ENCODE peak calls at places on chromosomes 13 and 19, in seven cellular contexts. One of them, this sample, is unnamed.

GRCh38 chr13:114097893-114098688 is 34.3 kb downstream of the RASA3 start:
- DNase-seq in stomach: no peak
- DNase-seq in tibial nerve: peak
- DNase-seq in transverse colon: peak
- DNase-seq in K562: no peak
- DNase-seq in A549: no peak
- DNase-seq in ovary: peak
- DNase-seq in this sample: peak

GRCh38 chr19:47122359-47123335 is 8.0 kb upstream of the SAE1 start:
- DNase-seq in tibial nerve: no peak
- DNase-seq in ovary: no peak
- DNase-seq in A549: no peak
- DNase-seq in stomach: no peak
- DNase-seq in K562: no peak
- DNase-seq in transverse colon: no peak
- DNase-seq in this sample: no peak

GRCh38 chr13:31769581-31769980 is 30.3 kb downstream of the RXFP2 start:
- DNase-seq in stomach: no peak
- DNase-seq in A549: no peak
- DNase-seq in tibial nerve: no peak
- DNase-seq in transverse colon: no peak
- DNase-seq in K562: no peak
- DNase-seq in ovary: no peak
- DNase-seq in this sample: no peak

GRCh38 chr13:51666316-51666715 is 82.1 kb downstream of the WDFY2 start:
- DNase-seq in stomach: no peak
- DNase-seq in A549: no peak
- DNase-seq in transverse colon: no peak
- DNase-seq in tibial nerve: no peak
- DNase-seq in K562: no peak
- DNase-seq in ovary: no peak
- DNase-seq in this sample: no peak

GRCh38 chr19:3458595-3459284 is 21.6 kb downstream of the SMIM24 start:
- DNase-seq in K562: no peak
- DNase-seq in stomach: no peak
- DNase-seq in transverse colon: no peak
- DNase-seq in tibial nerve: no peak
- DNase-seq in A549: no peak
- DNase-seq in ovary: peak
- DNase-seq in this sample: no peak

GRCh38 chr13:104597554-104598240 is 1531.5 kb upstream of the SLC10A2 start:
- DNase-seq in ovary: no peak
- DNase-seq in tibial nerve: no peak
- DNase-seq in K562: no peak
- DNase-seq in transverse colon: no peak
- DNase-seq in stomach: no peak
- DNase-seq in A549: no peak
- DNase-seq in this sample: no peak

GRCh38 chr13:86757236-86757978 is 913.8 kb upstream of the SLITRK5 start:
- DNase-seq in transverse colon: no peak
- DNase-seq in A549: no peak
- DNase-seq in tibial nerve: no peak
- DNase-seq in K562: no peak
- DNase-seq in stomach: no peak
- DNase-seq in ovary: no peak
- DNase-seq in this sample: no peak

GRCh38 chr13:85728831-85729230 is 70.4 kb downstream of the SLITRK6 start:
- DNase-seq in transverse colon: no peak
- DNase-seq in tibial nerve: no peak
- DNase-seq in A549: no peak
- DNase-seq in ovary: no peak
- DNase-seq in K562: no peak
- DNase-seq in stomach: no peak
- DNase-seq in this sample: no peak

GRCh38 chr13:21825186-21825585 is 154.3 kb downstream of the FGF9 start:
- DNase-seq in transverse colon: no peak
- DNase-seq in stomach: no peak
- DNase-seq in K562: no peak
- DNase-seq in tibial nerve: no peak
- DNase-seq in ovary: no peak
- DNase-seq in A549: no peak
- DNase-seq in this sample: no peak

GRCh38 chr19:4083677-4084546 is 17.2 kb upstream of the ZBTB7A start:
- DNase-seq in A549: no peak
- DNase-seq in tibial nerve: no peak
- DNase-seq in transverse colon: peak
- DNase-seq in stomach: peak
- DNase-seq in ovary: peak
- DNase-seq in K562: no peak
- DNase-seq in this sample: no peak

GRCh38 chr19:30703645-30704044 is 331.5 kb downstream of the ZNF536 start:
- DNase-seq in transverse colon: no peak
- DNase-seq in A549: no peak
- DNase-seq in stomach: no peak
- DNase-seq in ovary: no peak
- DNase-seq in K562: no peak
- DNase-seq in tibial nerve: no peak
- DNase-seq in this sample: no peak

GRCh38 chr13:31224174-31224669 is 24.4 kb downstream of the B3GLCT start:
- DNase-seq in tibial nerve: no peak
- DNase-seq in K562: no peak
- DNase-seq in ovary: no peak
- DNase-seq in stomach: no peak
- DNase-seq in A549: no peak
- DNase-seq in transverse colon: no peak
- DNase-seq in this sample: no peak

GRCh38 chr13:71517004-71517403 is 350.0 kb downstream of the DACH1 start:
- DNase-seq in transverse colon: no peak
- DNase-seq in A549: no peak
- DNase-seq in tibial nerve: no peak
- DNase-seq in stomach: no peak
- DNase-seq in K562: no peak
- DNase-seq in ovary: no peak
- DNase-seq in this sample: no peak

GRCh38 chr13:47426126-47426849 is 529.4 kb upstream of the HTR2A start:
- DNase-seq in stomach: no peak
- DNase-seq in tibial nerve: no peak
- DNase-seq in ovary: no peak
- DNase-seq in transverse colon: peak
- DNase-seq in K562: no peak
- DNase-seq in A549: no peak
- DNase-seq in this sample: peak

GRCh38 chr13:66994498-66995365 is 235.4 kb downstream of the PCDH9 start:
- DNase-seq in transverse colon: no peak
- DNase-seq in tibial nerve: no peak
- DNase-seq in stomach: no peak
- DNase-seq in ovary: no peak
- DNase-seq in A549: no peak
- DNase-seq in K562: no peak
- DNase-seq in this sample: no peak

GRCh38 chr13:94548382-94549240 is 47.3 kb downstream of the TGDS start:
- DNase-seq in stomach: peak
- DNase-seq in ovary: peak
- DNase-seq in tibial nerve: peak
- DNase-seq in K562: no peak
- DNase-seq in transverse colon: peak
- DNase-seq in A549: peak
- DNase-seq in this sample: peak

GRCh38 chr19:15551183-15552004 is 43.1 kb downstream of the CYP4F22 start:
- DNase-seq in A549: peak
- DNase-seq in transverse colon: peak
- DNase-seq in K562: peak
- DNase-seq in tibial nerve: no peak
- DNase-seq in ovary: peak
- DNase-seq in stomach: peak
- DNase-seq in this sample: no peak

GRCh38 chr19:31085125-31085524 is 264.1 kb downstream of the TSHZ3 start:
- DNase-seq in ovary: no peak
- DNase-seq in tibial nerve: no peak
- DNase-seq in transverse colon: no peak
- DNase-seq in A549: no peak
- DNase-seq in K562: no peak
- DNase-seq in stomach: no peak
- DNase-seq in this sample: no peak

GRCh38 chr13:97280478-97280877 is 58.3 kb downstream of the MBNL2 start:
- DNase-seq in stomach: no peak
- DNase-seq in tibial nerve: no peak
- DNase-seq in A549: no peak
- DNase-seq in ovary: no peak
- DNase-seq in transverse colon: no peak
- DNase-seq in K562: no peak
- DNase-seq in this sample: no peak

GRCh38 chr19:50252111-50252886 is 48.9 kb downstream of the MYH14 start:
- DNase-seq in K562: peak
- DNase-seq in tibial nerve: no peak
- DNase-seq in ovary: no peak
- DNase-seq in stomach: no peak
- DNase-seq in transverse colon: peak
- DNase-seq in A549: no peak
- DNase-seq in this sample: no peak

GRCh38 chr13:28140433-28141125 is 2.2 kb downstream of the PAN3 start:
- DNase-seq in ovary: no peak
- DNase-seq in stomach: no peak
- DNase-seq in A549: no peak
- DNase-seq in K562: no peak
- DNase-seq in tibial nerve: no peak
- DNase-seq in transverse colon: no peak
- DNase-seq in this sample: no peak

GRCh38 chr13:28137556-28137955 is 789 bp upstream of the PAN3 start:
- DNase-seq in tibial nerve: no peak
- DNase-seq in A549: no peak
- DNase-seq in transverse colon: no peak
- DNase-seq in ovary: no peak
- DNase-seq in stomach: no peak
- DNase-seq in K562: no peak
- DNase-seq in this sample: no peak

GRCh38 chr13:28138012-28138755 is at the start of gene PAN3:
- DNase-seq in tibial nerve: peak
- DNase-seq in ovary: peak
- DNase-seq in K562: peak
- DNase-seq in A549: peak
- DNase-seq in transverse colon: peak
- DNase-seq in stomach: peak
- DNase-seq in this sample: peak

GRCh38 chr13:28138756-28139470 is 568 bp downstream of the PAN3 start:
- DNase-seq in tibial nerve: peak
- DNase-seq in transverse colon: peak
- DNase-seq in A549: peak
- DNase-seq in ovary: peak
- DNase-seq in stomach: peak
- DNase-seq in K562: peak
- DNase-seq in this sample: peak

GRCh38 chr13:28136916-28137315 is 1.4 kb upstream of the PAN3 start:
- DNase-seq in A549: no peak
- DNase-seq in stomach: no peak
- DNase-seq in transverse colon: no peak
- DNase-seq in tibial nerve: no peak
- DNase-seq in K562: no peak
- DNase-seq in ovary: no peak
- DNase-seq in this sample: no peak
- TF ChIP-seq POLR2A in A549: no peak
- TF ChIP-seq POLR2A in stomach: no peak
- TF ChIP-seq POLR2A in transverse colon: no peak
- TF ChIP-seq POLR2A in tibial nerve: no peak
- TF ChIP-seq POLR2A in K562: no peak
- TF ChIP-seq POLR2A in ovary: no peak
- TF ChIP-seq POLR2A in this sample: no peak

GRCh38 chr19:35885225-35885624 is 15.1 kb downstream of the NFKBID start:
- DNase-seq in K562: no peak
- DNase-seq in tibial nerve: no peak
- DNase-seq in stomach: no peak
- DNase-seq in transverse colon: no peak
- DNase-seq in A549: no peak
- DNase-seq in ovary: no peak
- DNase-seq in this sample: no peak
- H3K4me3 ChIP-seq in K562: no peak
- H3K4me3 ChIP-seq in tibial nerve: no peak
- H3K4me3 ChIP-seq in stomach: no peak
- H3K4me3 ChIP-seq in transverse colon: no peak
- H3K4me3 ChIP-seq in A549: no peak
- H3K4me3 ChIP-seq in ovary: no peak
- H3K4me3 ChIP-seq in this sample: no peak

DNA sequence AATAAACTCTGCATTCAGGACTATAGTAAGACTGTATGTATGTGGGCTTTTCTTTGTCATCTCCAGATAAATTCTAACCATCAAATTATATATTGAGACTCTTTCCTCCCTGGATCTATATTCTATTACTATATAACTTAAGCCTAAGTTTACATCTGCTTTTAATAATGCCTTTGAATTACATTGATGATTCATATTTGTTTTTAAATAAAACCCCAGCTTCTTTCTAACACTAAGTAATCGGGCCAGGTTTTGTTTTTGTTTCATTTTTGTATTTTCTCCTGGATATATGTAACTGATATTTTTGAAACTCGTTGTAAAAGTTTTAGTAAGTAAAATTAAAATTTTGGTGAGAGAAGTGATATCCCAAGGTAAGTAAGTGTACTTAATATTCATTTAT is 1599.1 kb downstream of the PCDH9 start:
- DNase-seq in stomach: no peak
- DNase-seq in ovary: no peak
- DNase-seq in transverse colon: no peak
- DNase-seq in tibial nerve: no peak
- DNase-seq in A549: no peak
- DNase-seq in K562: no peak
- DNase-seq in this sample: no peak
- TF ChIP-seq EP300 in stomach: no peak
- TF ChIP-seq EP300 in ovary: no peak
- TF ChIP-seq EP300 in transverse colon: no peak
- TF ChIP-seq EP300 in tibial nerve: no peak
- TF ChIP-seq EP300 in A549: no peak
- TF ChIP-seq EP300 in K562: no peak
- TF ChIP-seq EP300 in this sample: no peak

DNA sequence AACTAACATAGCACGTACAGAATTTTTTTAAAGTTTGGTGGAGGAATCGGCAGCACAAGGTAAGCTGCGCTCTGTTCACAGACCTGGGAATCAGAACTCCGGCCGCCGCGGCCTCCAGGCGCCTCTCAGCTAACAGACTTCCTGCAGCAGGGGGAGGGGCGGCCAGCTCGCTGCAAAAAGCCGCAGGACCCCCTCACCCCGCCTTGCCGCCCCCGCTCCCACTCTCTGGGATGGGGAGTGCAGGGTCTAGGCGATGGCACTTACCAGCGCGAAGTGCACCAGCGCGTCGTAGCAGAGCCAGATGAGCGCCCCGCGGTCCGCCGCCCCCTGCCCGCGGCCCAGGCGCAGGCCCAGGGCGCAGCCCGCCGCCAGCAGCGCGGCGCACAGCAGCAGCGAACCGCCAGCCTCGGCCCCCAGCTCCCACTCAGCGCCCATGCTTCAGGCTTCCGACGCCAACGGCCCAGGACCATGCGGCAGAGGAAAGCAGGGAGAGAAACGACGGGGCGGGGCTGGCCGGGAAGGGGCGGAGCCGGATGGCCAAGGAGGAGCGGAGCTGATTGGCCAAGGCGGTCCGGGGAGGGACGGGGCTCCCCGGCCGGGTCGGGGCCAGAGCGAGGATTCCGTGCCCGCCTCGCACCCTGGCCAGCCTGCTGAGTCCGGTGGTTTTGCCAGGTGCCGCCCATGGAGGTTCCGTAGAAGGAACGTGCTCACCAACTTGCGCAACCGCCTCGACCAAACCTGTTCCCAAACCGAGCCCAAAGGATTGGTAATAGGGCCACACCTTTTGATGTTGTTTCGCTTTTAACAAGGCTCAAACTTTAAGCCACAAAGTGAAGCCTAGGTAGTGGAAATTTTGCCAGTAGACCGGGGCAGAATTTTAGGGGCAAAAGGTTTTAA is at the start of gene EBPL:
- DNase-seq in tibial nerve: peak
- DNase-seq in A549: peak
- DNase-seq in K562: peak
- DNase-seq in transverse colon: peak
- DNase-seq in stomach: peak
- DNase-seq in ovary: peak
- DNase-seq in this sample: peak
- TF ChIP-seq POLR2A in tibial nerve: no peak
- TF ChIP-seq POLR2A in A549: peak
- TF ChIP-seq POLR2A in K562: peak
- TF ChIP-seq POLR2A in transverse colon: peak
- TF ChIP-seq POLR2A in stomach: no peak
- TF ChIP-seq POLR2A in ovary: peak
- TF ChIP-seq POLR2A in this sample: peak

This sample was measured in sigmoid colon.